ENCODE peak calls at places on chromosomes 13 and 19, in five cellular contexts. Y is cardiac muscle cell, E is brain microvascular endothelial cell, U is endothelial cell of umbilical vein, D is heart right ventricle. I is an unnamed sample.

GRCh38 chr13:108924154-108924940 is 294.9 kb downstream of the MYO16 start:
- DNase-seq in Y (no peak), E (peak; percentile 68), U (no peak), D (no peak), I (peak; percentile 45)

GRCh38 chr13:44918323-44919102 is 70.8 kb downstream of the NUFIP1 start:
- DNase-seq in Y (peak; percentile 98), E (peak; percentile 95), U (peak; percentile 95), D (peak; percentile 91), I (peak; percentile 98)

GRCh38 chr19:45484273-45484945 is 12.4 kb downstream of the RTN2 start:
- DNase-seq in Y (peak; percentile 60), E (peak; percentile 28), U (no peak), D (no peak), I (peak; percentile 66)

GRCh38 chr19:15701757-15702589 is 25.9 kb upstream of the OR10H2 start:
- DNase-seq in Y (no peak), E (no peak), U (no peak), D (no peak), I (no peak)

GRCh38 chr19:12837225-12837624 is 1.1 kb upstream of the MAST1 start:
- DNase-seq in Y (no peak), E (no peak), U (no peak), D (no peak), I (no peak)

GRCh38 chr19:54430306-54431254 is 15.3 kb downstream of the TTYH1 start:
- DNase-seq in Y (peak; percentile 51), E (peak; percentile 25), U (peak; percentile 49), D (peak; percentile 72), I (no peak)

GRCh38 chr19:58519087-58519354 is 589 bp downstream of the ZBTB45 start:
- DNase-seq in Y (peak; percentile 82), E (peak; percentile 65), U (peak; percentile 80), D (peak; percentile 62), I (peak; percentile 88)

GRCh38 chr19:58544591-58545285 is 874 bp downstream of the TRIM28 start:
- DNase-seq in Y (peak; percentile 66), E (no peak), U (peak; percentile 37), D (peak; percentile 50), I (peak; percentile 85)

GRCh38 chr19:54302252-54302651 is 10.7 kb downstream of the LILRA5 start:
- DNase-seq in Y (no peak), E (no peak), U (no peak), D (no peak), I (no peak)

GRCh38 chr19:34351382-34351802 is 13.6 kb upstream of the GPI start:
- DNase-seq in Y (no peak), E (no peak), U (no peak), D (no peak), I (no peak)

GRCh38 chr13:111661776-111662175 is 341.3 kb downstream of the TEX29 start:
- DNase-seq in Y (no peak), E (no peak), U (no peak), D (no peak), I (no peak)

GRCh38 chr19:46546194-46546896 is 50.7 kb upstream of the PNMA8B start:
- DNase-seq in Y (no peak), E (peak; percentile 28), U (peak; percentile 15), D (no peak), I (peak; percentile 62)

GRCh38 chr19:29120471-29120870 is 92.5 kb downstream of the UQCRFS1 start:
- DNase-seq in Y (no peak), E (no peak), U (no peak), D (no peak), I (no peak)

GRCh38 chr13:113489549-113490495 is 689 bp downstream of the DCUN1D2 start:
- DNase-seq in Y (peak; percentile 62), E (peak; percentile 15), U (peak; percentile 48), D (no peak), I (peak; percentile 73)

GRCh38 chr13:106314417-106314816 is 221.0 kb downstream of the EFNB2 start:
- DNase-seq in Y (no peak), E (no peak), U (no peak), D (no peak), I (no peak)

GRCh38 chr19:33292595-33293254 is 9.6 kb downstream of the CEBPA start:
- DNase-seq in Y (peak; percentile 18), E (no peak), U (no peak), D (no peak), I (no peak)

GRCh38 chr13:110593430-110594130 is 21.8 kb upstream of the NAXD start:
- DNase-seq in Y (peak; percentile 71), E (peak; percentile 27), U (peak; percentile 63), D (no peak), I (peak; percentile 67)

GRCh38 chr19:30307191-30307974 is 64.8 kb upstream of the ZNF536 start:
- DNase-seq in Y (no peak), E (no peak), U (no peak), D (no peak), I (no peak)

GRCh38 chr19:28694812-28695211 is 518.1 kb downstream of the UQCRFS1 start:
- DNase-seq in Y (no peak), E (no peak), U (no peak), D (no peak), I (no peak)

GRCh38 chr19:44660081-44660480 is 11.2 kb upstream of the CEACAM19 start:
- DNase-seq in Y (no peak), E (no peak), U (no peak), D (no peak), I (no peak)

GRCh38 chr19:18020212-18021067 is 12.5 kb downstream of the ARRDC2 start:
- DNase-seq in Y (peak; percentile 67), E (peak; percentile 61), U (peak; percentile 82), D (peak; percentile 95), I (peak; percentile 79)

GRCh38 chr19:7622933-7623685 is 6.2 kb downstream of the XAB2 start:
- DNase-seq in Y (no peak), E (no peak), U (no peak), D (no peak), I (no peak)

GRCh38 chr19:29587518-29587986 is 18.5 kb upstream of the POP4 start:
- DNase-seq in Y (no peak), E (peak; percentile 34), U (no peak), D (no peak), I (peak; percentile 30)

GRCh38 chr19:55472463-55472862 is 4.0 kb upstream of the ZNF628 start:
- DNase-seq in Y (peak; percentile 62), E (peak; percentile 68), U (no peak), D (no peak), I (peak; percentile 61)

GRCh38 chr19:5957132-5957531 is 20.8 kb downstream of the RANBP3 start:
- DNase-seq in Y (no peak), E (no peak), U (no peak), D (no peak), I (no peak)

GRCh38 chr13:41780736-41781708 is 179.9 kb downstream of the VWA8 start:
- DNase-seq in Y (peak; percentile 91), E (peak; percentile 60), U (no peak), D (no peak), I (peak; percentile 75)

GRCh38 chr13:21033866-21034601 is 27.4 kb downstream of the LATS2 start:
- DNase-seq in Y (peak; percentile 21), E (no peak), U (no peak), D (no peak), I (peak; percentile 47)

GRCh38 chr13:52955505-52955904 is 73.1 kb upstream of the OLFM4 start:
- DNase-seq in Y (no peak), E (no peak), U (no peak), D (no peak), I (no peak)

GRCh38 chr19:51107406-51108065 is 673 bp downstream of the CTU1 start:
- DNase-seq in Y (no peak), E (peak; percentile 25), U (no peak), D (no peak), I (peak; percentile 21)

GRCh38 chr19:913080-913748 is at the start of gene R3HDM4:
- DNase-seq in Y (peak; percentile 66), E (no peak), U (peak; percentile 38), D (peak; percentile 85), I (peak; percentile 45)

GRCh38 chr13:32850311-32851052 is 165.7 kb upstream of the KL start:
- DNase-seq in Y (no peak), E (no peak), U (no peak), D (no peak), I (no peak)

GRCh38 chr19:35436477-35437141 is 11.4 kb upstream of the FFAR2 start:
- DNase-seq in Y (peak; percentile 90), E (no peak), U (peak; percentile 15), D (no peak), I (peak; percentile 47)
- H3K4me3 ChIP-seq in Y (no peak overlapping the region), E (no peak overlapping the region), U (no peak overlapping the region), D (no peak overlapping the region), I (peak overlapping the region; percentile 26)

GRCh38 chr19:49017666-49018351 is 918 bp upstream of the LHB start:
- DNase-seq in Y (peak; percentile 68), E (peak; percentile 57), U (peak; percentile 70), D (peak; percentile 55), I (peak; percentile 48)
- TF ChIP-seq CTCF in Y (peak; percentile 56), E (peak; percentile 66), U (peak; percentile 75), D (peak; percentile 44), I (peak; percentile 39)

DNA sequence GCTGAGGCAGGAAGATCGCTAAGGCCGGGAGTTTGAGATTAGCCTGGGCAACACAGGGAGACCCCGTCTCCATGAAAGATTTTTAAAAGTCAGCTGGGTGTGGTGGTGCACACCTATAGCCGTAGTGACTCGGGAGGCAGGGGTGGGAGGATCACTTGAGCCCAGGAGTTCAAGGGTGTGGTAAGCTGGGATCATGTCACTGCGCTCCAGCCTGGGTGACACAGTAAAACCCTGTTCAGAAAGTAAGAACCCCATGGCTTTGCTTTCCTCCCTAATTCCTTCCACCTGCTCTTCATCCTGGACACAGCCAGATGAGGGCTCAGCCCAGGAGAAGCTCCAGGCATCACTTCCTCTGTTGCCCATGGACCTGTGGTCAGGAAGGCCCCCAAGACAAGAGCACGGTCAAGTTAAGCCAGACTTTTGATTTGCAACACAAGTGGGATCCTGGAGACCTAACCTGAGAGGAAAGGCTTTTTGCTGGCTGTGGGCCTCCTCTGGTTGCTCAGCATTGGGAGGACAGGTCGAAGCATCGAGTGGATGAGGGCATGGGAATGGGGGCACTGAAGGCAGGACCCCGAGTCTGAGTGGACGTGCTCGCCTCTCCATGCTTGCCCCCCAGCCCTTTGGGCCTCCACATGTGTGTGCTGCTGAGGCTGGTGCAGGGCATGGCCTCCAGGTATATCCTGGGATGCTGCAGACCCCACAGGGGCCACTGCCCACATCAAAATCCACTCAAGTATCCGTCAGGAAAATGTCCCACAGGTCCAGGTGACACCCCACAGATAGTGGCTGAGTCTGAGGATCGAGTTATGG is 25.4 kb downstream of the TUBA3C start:
- DNase-seq in Y (no peak), E (no peak), U (no peak), D (no peak), I (no peak)
- H3K4me3 ChIP-seq in Y (no peak overlapping the region), E (no peak overlapping the region), U (no peak overlapping the region), D (no peak overlapping the region), I (no peak overlapping the region)

GRCh38 chr13:40102854-40103253 is 447.4 kb downstream of the COG6 start:
- DNase-seq in Y (peak; percentile 73), E (peak; percentile 95), U (no peak), D (no peak), I (peak; percentile 27)

GRCh38 chr13:40103864-40104263 is 448.4 kb downstream of the COG6 start:
- DNase-seq in Y (no peak), E (no peak), U (no peak), D (no peak), I (no peak)

GRCh38 chr13:40101708-40102359 is 446.4 kb downstream of the COG6 start:
- DNase-seq in Y (no peak), E (no peak), U (no peak), D (no peak), I (no peak)

GRCh38 chr13:40096357-40096911 is 441.0 kb downstream of the COG6 start:
- DNase-seq in Y (no peak), E (no peak), U (no peak), D (no peak), I (no peak)

DNA sequence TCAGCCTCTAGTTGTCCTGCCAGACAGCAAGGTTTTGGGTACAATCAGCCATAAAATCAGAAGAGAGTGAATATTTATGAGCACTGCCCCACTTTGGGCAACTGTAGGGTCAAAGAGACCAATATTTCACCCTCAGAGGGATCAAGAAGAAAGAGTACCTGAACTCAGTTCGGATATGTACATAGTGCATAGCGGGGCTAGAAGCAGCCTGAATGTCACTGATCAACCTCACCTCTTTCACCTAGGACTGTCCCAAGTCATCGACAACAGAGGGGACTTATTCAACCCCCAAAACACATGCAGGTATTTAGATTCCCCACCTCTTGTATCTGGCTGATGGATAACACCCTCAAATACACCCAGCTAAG is 446.9 kb downstream of the COG6 start:
- DNase-seq in Y (no peak), E (no peak), U (no peak), D (no peak), I (no peak)
- TF ChIP-seq CTCF in Y (no peak), E (no peak), U (no peak), D (no peak), I (no peak)